ENCODE peak calls at places on chromosome 6, in seven cellular contexts. One of them, this sample, is unnamed.

GRCh38 chr6:105692630-105693212 is 289.8 kb upstream of the PREP start:
- DNase-seq in H9: no peak
- DNase-seq in mesenchymal stem cell: no peak
- DNase-seq in IMR-90: no peak
- DNase-seq in H1: no peak
- DNase-seq in trophoblast cell: peak
- DNase-seq in neuronal stem cell: no peak
- DNase-seq in this sample: no peak

GRCh38 chr6:137218473-137218916 is 690 bp downstream of the IFNGR1 start:
- DNase-seq in IMR-90: peak
- DNase-seq in neuronal stem cell: peak
- DNase-seq in mesenchymal stem cell: peak
- DNase-seq in trophoblast cell: peak
- DNase-seq in H9: no peak
- DNase-seq in H1: no peak
- DNase-seq in this sample: peak

GRCh38 chr6:37489697-37490336 is 9.9 kb downstream of the CCDC167 start:
- DNase-seq in H9: peak
- DNase-seq in trophoblast cell: no peak
- DNase-seq in neuronal stem cell: no peak
- DNase-seq in H1: no peak
- DNase-seq in mesenchymal stem cell: no peak
- DNase-seq in IMR-90: no peak
- DNase-seq in this sample: no peak

GRCh38 chr6:151375833-151376232 is 15.5 kb downstream of the ZBTB2 start:
- DNase-seq in IMR-90: no peak
- DNase-seq in mesenchymal stem cell: no peak
- DNase-seq in H9: no peak
- DNase-seq in trophoblast cell: no peak
- DNase-seq in neuronal stem cell: no peak
- DNase-seq in H1: no peak
- DNase-seq in this sample: no peak

GRCh38 chr6:153162646-153163045 is 31.6 kb upstream of the RGS17 start:
- DNase-seq in mesenchymal stem cell: peak
- DNase-seq in neuronal stem cell: no peak
- DNase-seq in H1: no peak
- DNase-seq in IMR-90: peak
- DNase-seq in H9: no peak
- DNase-seq in trophoblast cell: no peak
- DNase-seq in this sample: no peak

GRCh38 chr6:132888701-132889100 is 74.3 kb downstream of the RPS12 start:
- DNase-seq in IMR-90: peak
- DNase-seq in H1: no peak
- DNase-seq in neuronal stem cell: no peak
- DNase-seq in trophoblast cell: no peak
- DNase-seq in mesenchymal stem cell: no peak
- DNase-seq in H9: no peak
- DNase-seq in this sample: no peak

GRCh38 chr6:56420296-56420695 is 172.9 kb upstream of the COL21A1 start:
- DNase-seq in IMR-90: no peak
- DNase-seq in trophoblast cell: no peak
- DNase-seq in H1: no peak
- DNase-seq in H9: no peak
- DNase-seq in neuronal stem cell: no peak
- DNase-seq in mesenchymal stem cell: peak
- DNase-seq in this sample: no peak

GRCh38 chr6:133242761-133243590 is 1.8 kb downstream of the EYA4 start:
- DNase-seq in mesenchymal stem cell: peak
- DNase-seq in H1: no peak
- DNase-seq in trophoblast cell: no peak
- DNase-seq in neuronal stem cell: peak
- DNase-seq in H9: peak
- DNase-seq in IMR-90: peak
- DNase-seq in this sample: peak

GRCh38 chr6:154086510-154086909 is 47.5 kb downstream of the OPRM1 start:
- DNase-seq in IMR-90: no peak
- DNase-seq in neuronal stem cell: no peak
- DNase-seq in H9: no peak
- DNase-seq in H1: no peak
- DNase-seq in mesenchymal stem cell: no peak
- DNase-seq in trophoblast cell: no peak
- DNase-seq in this sample: no peak

GRCh38 chr6:89058627-89059026 is 21.9 kb upstream of the PNRC1 start:
- DNase-seq in IMR-90: no peak
- DNase-seq in mesenchymal stem cell: no peak
- DNase-seq in H9: no peak
- DNase-seq in neuronal stem cell: no peak
- DNase-seq in trophoblast cell: peak
- DNase-seq in H1: no peak
- DNase-seq in this sample: no peak

GRCh38 chr6:22320750-22321149 is 23.9 kb upstream of the PRL start:
- DNase-seq in H1: no peak
- DNase-seq in H9: no peak
- DNase-seq in IMR-90: peak
- DNase-seq in mesenchymal stem cell: peak
- DNase-seq in neuronal stem cell: no peak
- DNase-seq in trophoblast cell: peak
- DNase-seq in this sample: peak

GRCh38 chr6:14734416-14735340 is 511.2 kb upstream of the JARID2 start:
- DNase-seq in H1: no peak
- DNase-seq in mesenchymal stem cell: peak
- DNase-seq in IMR-90: peak
- DNase-seq in trophoblast cell: peak
- DNase-seq in neuronal stem cell: no peak
- DNase-seq in H9: no peak
- DNase-seq in this sample: no peak

GRCh38 chr6:28525496-28526039 is at the start of gene GPX5:
- DNase-seq in H1: no peak
- DNase-seq in neuronal stem cell: no peak
- DNase-seq in IMR-90: no peak
- DNase-seq in mesenchymal stem cell: peak
- DNase-seq in H9: no peak
- DNase-seq in trophoblast cell: no peak
- DNase-seq in this sample: peak

DNA sequence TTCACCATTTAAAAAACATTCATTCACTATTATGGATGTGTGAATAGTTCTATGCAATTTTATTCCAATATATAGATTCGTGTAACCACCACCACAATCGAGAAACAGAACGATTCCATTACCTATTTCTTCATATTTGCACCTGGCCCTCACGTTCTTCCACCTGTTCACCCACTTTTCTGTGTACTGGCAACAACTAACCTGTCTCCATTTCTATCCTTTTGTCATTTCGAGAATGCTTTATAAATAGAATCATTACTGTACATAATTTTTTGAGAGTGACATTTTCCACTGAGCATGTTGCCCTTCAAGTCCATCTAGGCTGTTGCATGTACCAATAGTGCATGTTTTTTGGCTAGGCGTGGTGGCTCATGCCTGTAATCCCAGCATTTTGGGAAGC is 23.2 kb upstream of the STX11 start:
- DNase-seq in neuronal stem cell: no peak
- DNase-seq in H1: no peak
- DNase-seq in trophoblast cell: no peak
- DNase-seq in H9: no peak
- DNase-seq in mesenchymal stem cell: no peak
- DNase-seq in IMR-90: no peak
- DNase-seq in this sample: no peak
- H2AK5ac ChIP-seq in neuronal stem cell: no peak
- H2AK5ac ChIP-seq in H1: no peak
- H2AK5ac ChIP-seq in trophoblast cell: no peak
- H2AK5ac ChIP-seq in H9: no peak
- H2AK5ac ChIP-seq in mesenchymal stem cell: no peak
- H2AK5ac ChIP-seq in IMR-90: no peak
- H2AK5ac ChIP-seq in this sample: no peak

GRCh38 chr6:93424303-93425064 is 5.1 kb upstream of the EPHA7 start:
- DNase-seq in H9: no peak
- DNase-seq in neuronal stem cell: no peak
- DNase-seq in IMR-90: no peak
- DNase-seq in trophoblast cell: peak
- DNase-seq in mesenchymal stem cell: peak
- DNase-seq in H1: no peak
- DNase-seq in this sample: peak
- H2BK5ac ChIP-seq in H9: no peak
- H2BK5ac ChIP-seq in neuronal stem cell: no peak
- H2BK5ac ChIP-seq in IMR-90: no peak
- H2BK5ac ChIP-seq in trophoblast cell: no peak
- H2BK5ac ChIP-seq in mesenchymal stem cell: no peak
- H2BK5ac ChIP-seq in H1: no peak
- H2BK5ac ChIP-seq in this sample: no peak

GRCh38 chr6:20907486-20908071 is 373.3 kb downstream of the CDKAL1 start:
- DNase-seq in mesenchymal stem cell: no peak
- DNase-seq in neuronal stem cell: no peak
- DNase-seq in H9: peak
- DNase-seq in IMR-90: no peak
- DNase-seq in trophoblast cell: no peak
- DNase-seq in H1: no peak
- DNase-seq in this sample: peak
- H2AK5ac ChIP-seq in mesenchymal stem cell: peak
- H2AK5ac ChIP-seq in neuronal stem cell: no peak
- H2AK5ac ChIP-seq in H9: no peak
- H2AK5ac ChIP-seq in IMR-90: peak
- H2AK5ac ChIP-seq in trophoblast cell: no peak
- H2AK5ac ChIP-seq in H1: peak
- H2AK5ac ChIP-seq in this sample: no peak

DNA sequence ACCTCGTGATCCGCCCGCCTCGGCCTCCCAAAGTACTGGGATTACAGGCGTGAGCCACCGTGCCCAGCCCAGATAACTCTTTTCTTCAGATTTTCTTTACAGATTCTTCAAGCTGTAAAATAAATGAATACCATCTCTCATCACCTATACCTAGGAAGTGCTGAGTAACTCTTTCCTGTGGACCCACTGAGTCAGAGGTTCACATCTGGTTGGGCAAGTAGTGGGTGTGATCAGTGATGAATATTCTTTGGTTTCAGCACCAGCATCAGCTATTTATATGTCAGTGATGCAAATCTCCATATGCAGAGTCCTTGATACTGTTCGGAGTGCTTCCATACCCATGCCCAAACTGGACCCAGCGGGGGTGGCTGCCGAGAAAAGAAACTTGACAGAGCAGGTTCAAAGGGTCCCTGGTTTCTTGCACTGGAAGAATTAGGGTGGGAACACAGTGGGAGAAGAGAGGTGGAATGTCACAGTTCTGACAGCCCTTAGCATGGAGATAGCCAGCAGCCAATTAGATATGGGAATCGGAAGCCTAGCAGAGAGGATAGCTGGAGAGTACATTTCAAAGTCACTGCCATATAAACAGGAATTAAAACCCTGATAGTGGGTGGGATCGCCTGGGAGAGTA is 64.9 kb upstream of the DDR1 start:
- DNase-seq in trophoblast cell: peak
- DNase-seq in mesenchymal stem cell: no peak
- DNase-seq in IMR-90: peak
- DNase-seq in neuronal stem cell: no peak
- DNase-seq in H9: no peak
- DNase-seq in H1: no peak
- DNase-seq in this sample: peak
- H2BK5ac ChIP-seq in trophoblast cell: peak
- H2BK5ac ChIP-seq in mesenchymal stem cell: no peak
- H2BK5ac ChIP-seq in IMR-90: peak
- H2BK5ac ChIP-seq in neuronal stem cell: no peak
- H2BK5ac ChIP-seq in H9: no peak
- H2BK5ac ChIP-seq in H1: no peak
- H2BK5ac ChIP-seq in this sample: no peak

DNA sequence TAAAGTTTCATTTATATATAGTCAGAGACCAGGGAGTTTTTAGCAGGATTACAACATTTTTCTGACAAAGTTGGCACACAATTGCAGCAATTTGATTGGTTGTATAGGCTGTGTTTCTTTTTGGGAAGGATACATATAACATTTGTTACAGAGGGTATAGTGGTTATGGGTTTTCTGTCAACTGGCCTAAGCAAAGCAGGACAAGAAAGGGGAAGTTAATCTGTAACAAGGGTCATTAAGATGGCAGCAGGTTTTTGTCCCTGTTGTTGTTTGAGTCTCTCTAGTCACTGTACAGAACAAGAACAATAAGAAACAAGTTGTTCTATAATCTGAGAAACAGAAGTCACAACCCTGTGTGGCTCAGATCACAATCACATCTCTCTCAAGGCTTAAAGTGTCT is 41.4 kb downstream of the TPD52L1 start:
- DNase-seq in trophoblast cell: peak
- DNase-seq in H9: no peak
- DNase-seq in neuronal stem cell: no peak
- DNase-seq in IMR-90: no peak
- DNase-seq in H1: no peak
- DNase-seq in mesenchymal stem cell: no peak
- DNase-seq in this sample: no peak
- H2AK5ac ChIP-seq in trophoblast cell: no peak
- H2AK5ac ChIP-seq in H9: no peak
- H2AK5ac ChIP-seq in neuronal stem cell: no peak
- H2AK5ac ChIP-seq in IMR-90: no peak
- H2AK5ac ChIP-seq in H1: no peak
- H2AK5ac ChIP-seq in mesenchymal stem cell: no peak
- H2AK5ac ChIP-seq in this sample: no peak

DNA sequence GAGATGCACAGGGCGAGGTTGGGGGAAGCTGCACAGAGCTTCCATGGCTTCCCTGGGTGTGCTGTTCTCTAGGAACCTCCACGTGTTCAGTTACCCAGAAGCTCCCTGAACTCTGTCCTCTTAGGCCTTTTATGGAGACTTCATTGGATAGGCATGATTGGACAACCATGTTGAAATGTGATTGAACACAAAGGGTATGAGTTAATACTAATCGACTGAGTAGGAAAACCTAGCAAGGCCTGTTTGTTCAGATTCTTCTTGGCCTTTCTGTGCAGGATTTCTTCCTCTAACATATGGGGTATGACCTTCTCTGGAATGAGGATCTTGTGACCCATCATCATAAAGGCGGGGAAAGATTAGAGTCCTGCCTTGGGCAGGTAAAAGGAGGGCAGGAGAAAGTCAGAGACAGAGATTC is 70.7 kb upstream of the SMIM29 start:
- DNase-seq in IMR-90: no peak
- DNase-seq in neuronal stem cell: no peak
- DNase-seq in mesenchymal stem cell: no peak
- DNase-seq in trophoblast cell: peak
- DNase-seq in H1: no peak
- DNase-seq in H9: no peak
- DNase-seq in this sample: no peak
- H2BK5ac ChIP-seq in IMR-90: no peak
- H2BK5ac ChIP-seq in neuronal stem cell: no peak
- H2BK5ac ChIP-seq in mesenchymal stem cell: no peak
- H2BK5ac ChIP-seq in trophoblast cell: peak
- H2BK5ac ChIP-seq in H1: no peak
- H2BK5ac ChIP-seq in H9: no peak
- H2BK5ac ChIP-seq in this sample: no peak